ENCODE peak calls at places on chromosomes 16 and 17, in nine cellular contexts. One of them, this sample, is unnamed.

GRCh38 chr17:39674702-39675389 is 6.6 kb downstream of the PNMT start:
- DNase-seq in sciatic nerve: no peak
- DNase-seq in Right ventricle myocardium inferior: no peak
- DNase-seq in epithelial cell of esophagus: peak; percentile 51
- DNase-seq in AG04449: no peak
- DNase-seq in SK-MEL-5: no peak
- DNase-seq in naive thymus-derived CD8-positive, alpha-beta T cell: no peak
- DNase-seq in GM12878: no peak
- DNase-seq in HEK293T: no peak
- DNase-seq in this sample: no peak

GRCh38 chr17:74235040-74235581 is 21.7 kb downstream of the TTYH2 start:
- DNase-seq in naive thymus-derived CD8-positive, alpha-beta T cell: no peak
- DNase-seq in sciatic nerve: no peak
- DNase-seq in AG04449: no peak
- DNase-seq in SK-MEL-5: no peak
- DNase-seq in HEK293T: no peak
- DNase-seq in GM12878: peak; percentile 34
- DNase-seq in epithelial cell of esophagus: no peak
- DNase-seq in Right ventricle myocardium inferior: no peak
- DNase-seq in this sample: no peak

GRCh38 chr16:8552487-8553221 is 37.7 kb downstream of the TMEM114 start:
- DNase-seq in HEK293T: no peak
- DNase-seq in SK-MEL-5: no peak
- DNase-seq in AG04449: no peak
- DNase-seq in naive thymus-derived CD8-positive, alpha-beta T cell: no peak
- DNase-seq in sciatic nerve: no peak
- DNase-seq in Right ventricle myocardium inferior: no peak
- DNase-seq in GM12878: no peak
- DNase-seq in epithelial cell of esophagus: no peak
- DNase-seq in this sample: no peak

GRCh38 chr17:41910701-41911391 is 7.9 kb downstream of the ACLY start:
- DNase-seq in SK-MEL-5: no peak
- DNase-seq in Right ventricle myocardium inferior: no peak
- DNase-seq in epithelial cell of esophagus: peak; percentile 86
- DNase-seq in naive thymus-derived CD8-positive, alpha-beta T cell: no peak
- DNase-seq in AG04449: peak; percentile 93
- DNase-seq in GM12878: no peak
- DNase-seq in HEK293T: no peak
- DNase-seq in sciatic nerve: no peak
- DNase-seq in this sample: peak; percentile 99

GRCh38 chr16:77330332-77331043 is 104.3 kb downstream of the ADAMTS18 start:
- DNase-seq in SK-MEL-5: no peak
- DNase-seq in sciatic nerve: no peak
- DNase-seq in Right ventricle myocardium inferior: no peak
- DNase-seq in epithelial cell of esophagus: peak; percentile 45
- DNase-seq in GM12878: no peak
- DNase-seq in HEK293T: no peak
- DNase-seq in AG04449: no peak
- DNase-seq in naive thymus-derived CD8-positive, alpha-beta T cell: no peak
- DNase-seq in this sample: no peak

GRCh38 chr16:81647527-81647926 is 131.6 kb upstream of the PLCG2 start:
- DNase-seq in GM12878: no peak
- DNase-seq in Right ventricle myocardium inferior: no peak
- DNase-seq in epithelial cell of esophagus: peak; percentile 92
- DNase-seq in SK-MEL-5: no peak
- DNase-seq in sciatic nerve: no peak
- DNase-seq in HEK293T: no peak
- DNase-seq in naive thymus-derived CD8-positive, alpha-beta T cell: no peak
- DNase-seq in AG04449: no peak
- DNase-seq in this sample: peak; percentile 93

GRCh38 chr17:39224778-39225307 is 902 bp downstream of the STAC2 start:
- DNase-seq in epithelial cell of esophagus: no peak
- DNase-seq in HEK293T: no peak
- DNase-seq in Right ventricle myocardium inferior: no peak
- DNase-seq in GM12878: no peak
- DNase-seq in SK-MEL-5: no peak
- DNase-seq in sciatic nerve: no peak
- DNase-seq in naive thymus-derived CD8-positive, alpha-beta T cell: no peak
- DNase-seq in AG04449: no peak
- DNase-seq in this sample: no peak

GRCh38 chr17:37179893-37180292 is 195.9 kb upstream of the C17orf78 start:
- DNase-seq in sciatic nerve: no peak
- DNase-seq in naive thymus-derived CD8-positive, alpha-beta T cell: no peak
- DNase-seq in Right ventricle myocardium inferior: no peak
- DNase-seq in epithelial cell of esophagus: peak; percentile 86
- DNase-seq in SK-MEL-5: no peak
- DNase-seq in GM12878: no peak
- DNase-seq in HEK293T: no peak
- DNase-seq in AG04449: peak; percentile 31
- DNase-seq in this sample: peak; percentile 94

GRCh38 chr16:49345829-49346228 is 27.8 kb upstream of the C16orf78 start:
- DNase-seq in naive thymus-derived CD8-positive, alpha-beta T cell: no peak
- DNase-seq in epithelial cell of esophagus: no peak
- DNase-seq in SK-MEL-5: no peak
- DNase-seq in AG04449: no peak
- DNase-seq in sciatic nerve: no peak
- DNase-seq in HEK293T: no peak
- DNase-seq in GM12878: no peak
- DNase-seq in Right ventricle myocardium inferior: no peak
- DNase-seq in this sample: no peak

GRCh38 chr16:57525761-57526160 is 10.6 kb downstream of the CCDC102A start:
- DNase-seq in SK-MEL-5: no peak
- DNase-seq in HEK293T: no peak
- DNase-seq in GM12878: no peak
- DNase-seq in Right ventricle myocardium inferior: no peak
- DNase-seq in epithelial cell of esophagus: peak; percentile 36
- DNase-seq in naive thymus-derived CD8-positive, alpha-beta T cell: no peak
- DNase-seq in AG04449: no peak
- DNase-seq in sciatic nerve: no peak
- DNase-seq in this sample: no peak

GRCh38 chr16:14005335-14005734 is 65.8 kb upstream of the MRTFB start:
- DNase-seq in AG04449: no peak
- DNase-seq in sciatic nerve: no peak
- DNase-seq in GM12878: no peak
- DNase-seq in naive thymus-derived CD8-positive, alpha-beta T cell: no peak
- DNase-seq in SK-MEL-5: no peak
- DNase-seq in HEK293T: no peak
- DNase-seq in Right ventricle myocardium inferior: no peak
- DNase-seq in epithelial cell of esophagus: no peak
- DNase-seq in this sample: no peak

GRCh38 chr17:74757931-74758845 is 9.8 kb downstream of the NHERF1 start:
- DNase-seq in AG04449: no peak
- DNase-seq in sciatic nerve: no peak
- DNase-seq in naive thymus-derived CD8-positive, alpha-beta T cell: no peak
- DNase-seq in Right ventricle myocardium inferior: no peak
- DNase-seq in HEK293T: no peak
- DNase-seq in epithelial cell of esophagus: peak; percentile 62
- DNase-seq in GM12878: no peak
- DNase-seq in SK-MEL-5: no peak
- DNase-seq in this sample: no peak

GRCh38 chr17:72158895-72159885 is 38.4 kb downstream of the SOX9 start:
- DNase-seq in sciatic nerve: no peak
- DNase-seq in naive thymus-derived CD8-positive, alpha-beta T cell: no peak
- DNase-seq in GM12878: no peak
- DNase-seq in Right ventricle myocardium inferior: no peak
- DNase-seq in epithelial cell of esophagus: peak; percentile 10
- DNase-seq in AG04449: no peak
- DNase-seq in HEK293T: no peak
- DNase-seq in SK-MEL-5: no peak
- DNase-seq in this sample: no peak

GRCh38 chr17:77098884-77099545 is 41.8 kb upstream of the SEC14L1 start:
- DNase-seq in GM12878: no peak
- DNase-seq in SK-MEL-5: peak; percentile 97
- DNase-seq in epithelial cell of esophagus: peak; percentile 72
- DNase-seq in sciatic nerve: no peak
- DNase-seq in Right ventricle myocardium inferior: no peak
- DNase-seq in HEK293T: no peak
- DNase-seq in naive thymus-derived CD8-positive, alpha-beta T cell: peak; percentile 58
- DNase-seq in AG04449: peak; percentile 42
- DNase-seq in this sample: no peak

GRCh38 chr16:68179855-68180254 is 56.1 kb downstream of the ESRP2 start:
- DNase-seq in HEK293T: no peak
- DNase-seq in epithelial cell of esophagus: no peak
- DNase-seq in SK-MEL-5: no peak
- DNase-seq in Right ventricle myocardium inferior: no peak
- DNase-seq in naive thymus-derived CD8-positive, alpha-beta T cell: no peak
- DNase-seq in sciatic nerve: no peak
- DNase-seq in AG04449: no peak
- DNase-seq in GM12878: no peak
- DNase-seq in this sample: no peak

GRCh38 chr16:14180431-14181059 is 109.4 kb downstream of the MRTFB start:
- DNase-seq in Right ventricle myocardium inferior: no peak
- DNase-seq in SK-MEL-5: peak; percentile 59
- DNase-seq in sciatic nerve: no peak
- DNase-seq in GM12878: no peak
- DNase-seq in naive thymus-derived CD8-positive, alpha-beta T cell: no peak
- DNase-seq in epithelial cell of esophagus: peak; percentile 73
- DNase-seq in AG04449: no peak
- DNase-seq in HEK293T: no peak
- DNase-seq in this sample: peak; percentile 15

GRCh38 chr16:48330133-48330846 is 54.9 kb downstream of the SIAH1 start:
- DNase-seq in naive thymus-derived CD8-positive, alpha-beta T cell: no peak
- DNase-seq in epithelial cell of esophagus: peak; percentile 60
- DNase-seq in AG04449: no peak
- DNase-seq in HEK293T: no peak
- DNase-seq in SK-MEL-5: no peak
- DNase-seq in sciatic nerve: no peak
- DNase-seq in Right ventricle myocardium inferior: no peak
- DNase-seq in GM12878: no peak
- DNase-seq in this sample: no peak

GRCh38 chr16:14302031-14302398 is 230.9 kb downstream of the MRTFB start:
- DNase-seq in HEK293T: peak; percentile 59
- DNase-seq in sciatic nerve: peak; percentile 74
- DNase-seq in epithelial cell of esophagus: peak; percentile 79
- DNase-seq in SK-MEL-5: peak; percentile 45
- DNase-seq in AG04449: no peak
- DNase-seq in naive thymus-derived CD8-positive, alpha-beta T cell: no peak
- DNase-seq in Right ventricle myocardium inferior: peak; percentile 75
- DNase-seq in GM12878: no peak
- DNase-seq in this sample: peak; percentile 72

GRCh38 chr16:68272501-68273209 is 8.3 kb downstream of the SLC7A6 start:
- DNase-seq in AG04449: no peak
- DNase-seq in sciatic nerve: no peak
- DNase-seq in HEK293T: no peak
- DNase-seq in epithelial cell of esophagus: peak; percentile 36
- DNase-seq in naive thymus-derived CD8-positive, alpha-beta T cell: peak; percentile 66
- DNase-seq in SK-MEL-5: no peak
- DNase-seq in GM12878: no peak
- DNase-seq in Right ventricle myocardium inferior: no peak
- DNase-seq in this sample: no peak

GRCh38 chr16:84925092-84925772 is 86.1 kb downstream of the ZDHHC7 start:
- DNase-seq in epithelial cell of esophagus: peak; percentile 52
- DNase-seq in Right ventricle myocardium inferior: peak; percentile 74
- DNase-seq in GM12878: no peak
- DNase-seq in SK-MEL-5: peak; percentile 59
- DNase-seq in AG04449: no peak
- DNase-seq in sciatic nerve: peak; percentile 87
- DNase-seq in naive thymus-derived CD8-positive, alpha-beta T cell: peak; percentile 58
- DNase-seq in HEK293T: peak; percentile 77
- DNase-seq in this sample: peak; percentile 57

GRCh38 chr17:68343976-68344375 is 52.7 kb downstream of the ARSG start:
- DNase-seq in AG04449: no peak
- DNase-seq in Right ventricle myocardium inferior: no peak
- DNase-seq in epithelial cell of esophagus: no peak
- DNase-seq in SK-MEL-5: no peak
- DNase-seq in HEK293T: no peak
- DNase-seq in GM12878: no peak
- DNase-seq in sciatic nerve: no peak
- DNase-seq in naive thymus-derived CD8-positive, alpha-beta T cell: no peak
- DNase-seq in this sample: no peak

GRCh38 chr17:39928868-39929651 is 1.5 kb downstream of the LRRC3C start:
- DNase-seq in naive thymus-derived CD8-positive, alpha-beta T cell: no peak
- DNase-seq in GM12878: no peak
- DNase-seq in sciatic nerve: no peak
- DNase-seq in HEK293T: no peak
- DNase-seq in epithelial cell of esophagus: peak; percentile 86
- DNase-seq in Right ventricle myocardium inferior: no peak
- DNase-seq in SK-MEL-5: no peak
- DNase-seq in AG04449: peak; percentile 91
- DNase-seq in this sample: peak; percentile 98

GRCh38 chr17:78361227-78361683 is 1.4 kb upstream of the SOCS3 start:
- DNase-seq in AG04449: no peak
- DNase-seq in GM12878: no peak
- DNase-seq in naive thymus-derived CD8-positive, alpha-beta T cell: no peak
- DNase-seq in epithelial cell of esophagus: no peak
- DNase-seq in sciatic nerve: no peak
- DNase-seq in Right ventricle myocardium inferior: no peak
- DNase-seq in SK-MEL-5: no peak
- DNase-seq in HEK293T: no peak
- DNase-seq in this sample: no peak

GRCh38 chr17:13776027-13776551 is 174.4 kb upstream of the HS3ST3A1 start:
- DNase-seq in HEK293T: no peak
- DNase-seq in Right ventricle myocardium inferior: no peak
- DNase-seq in GM12878: no peak
- DNase-seq in sciatic nerve: no peak
- DNase-seq in AG04449: no peak
- DNase-seq in SK-MEL-5: no peak
- DNase-seq in epithelial cell of esophagus: peak; percentile 80
- DNase-seq in naive thymus-derived CD8-positive, alpha-beta T cell: no peak
- DNase-seq in this sample: no peak

GRCh38 chr16:19417640-19418039 is at the start of gene TMC5:
- DNase-seq in AG04449: no peak
- DNase-seq in naive thymus-derived CD8-positive, alpha-beta T cell: no peak
- DNase-seq in sciatic nerve: no peak
- DNase-seq in HEK293T: no peak
- DNase-seq in epithelial cell of esophagus: no peak
- DNase-seq in SK-MEL-5: no peak
- DNase-seq in GM12878: no peak
- DNase-seq in Right ventricle myocardium inferior: no peak
- DNase-seq in this sample: no peak

GRCh38 chr17:82090549-82091263 is 7.3 kb downstream of the FASN start:
- DNase-seq in epithelial cell of esophagus: no peak
- DNase-seq in sciatic nerve: no peak
- DNase-seq in naive thymus-derived CD8-positive, alpha-beta T cell: no peak
- DNase-seq in GM12878: no peak
- DNase-seq in AG04449: no peak
- DNase-seq in SK-MEL-5: no peak
- DNase-seq in Right ventricle myocardium inferior: peak; percentile 45
- DNase-seq in HEK293T: no peak
- DNase-seq in this sample: no peak

GRCh38 chr17:8789743-8790142 is 9.4 kb downstream of the MFSD6L start:
- DNase-seq in AG04449: no peak
- DNase-seq in SK-MEL-5: no peak
- DNase-seq in naive thymus-derived CD8-positive, alpha-beta T cell: no peak
- DNase-seq in Right ventricle myocardium inferior: peak; percentile 28
- DNase-seq in HEK293T: no peak
- DNase-seq in epithelial cell of esophagus: no peak
- DNase-seq in GM12878: no peak
- DNase-seq in sciatic nerve: no peak
- DNase-seq in this sample: no peak

GRCh38 chr16:70737377-70738082 is 51.7 kb upstream of the MTSS2 start:
- DNase-seq in Right ventricle myocardium inferior: peak; percentile 86
- DNase-seq in SK-MEL-5: peak; percentile 80
- DNase-seq in GM12878: peak; percentile 81
- DNase-seq in naive thymus-derived CD8-positive, alpha-beta T cell: peak; percentile 79
- DNase-seq in HEK293T: no peak
- DNase-seq in sciatic nerve: peak; percentile 82
- DNase-seq in epithelial cell of esophagus: peak; percentile 60
- DNase-seq in AG04449: peak; percentile 63
- DNase-seq in this sample: peak; percentile 69

GRCh38 chr17:77125432-77125901 is 15.3 kb upstream of the SEC14L1 start:
- DNase-seq in AG04449: no peak
- DNase-seq in HEK293T: no peak
- DNase-seq in sciatic nerve: no peak
- DNase-seq in Right ventricle myocardium inferior: no peak
- DNase-seq in SK-MEL-5: peak; percentile 84
- DNase-seq in naive thymus-derived CD8-positive, alpha-beta T cell: no peak
- DNase-seq in epithelial cell of esophagus: peak; percentile 92
- DNase-seq in GM12878: no peak
- DNase-seq in this sample: peak; percentile 100

GRCh38 chr17:22266231-22266630 is 573.9 kb downstream of the KCNJ18 start:
- DNase-seq in epithelial cell of esophagus: no peak
- DNase-seq in AG04449: no peak
- DNase-seq in sciatic nerve: no peak
- DNase-seq in naive thymus-derived CD8-positive, alpha-beta T cell: no peak
- DNase-seq in Right ventricle myocardium inferior: no peak
- DNase-seq in HEK293T: no peak
- DNase-seq in SK-MEL-5: no peak
- DNase-seq in GM12878: no peak
- DNase-seq in this sample: no peak

GRCh38 chr17:4576729-4577322 is 7.5 kb upstream of the SMTNL2 start:
- DNase-seq in Right ventricle myocardium inferior: peak; percentile 57
- DNase-seq in sciatic nerve: no peak
- DNase-seq in SK-MEL-5: no peak
- DNase-seq in AG04449: no peak
- DNase-seq in GM12878: no peak
- DNase-seq in naive thymus-derived CD8-positive, alpha-beta T cell: no peak
- DNase-seq in HEK293T: no peak
- DNase-seq in epithelial cell of esophagus: no peak
- DNase-seq in this sample: no peak